ENCODE peak calls at places on chromosomes 7 and 10, in seven cellular contexts. O is brain microvascular endothelial cell, A is fibroblast of pulmonary artery, Z is body of pancreas, Q is BJ, U is esophagus squamous epithelium, N is stomach. G is an unnamed sample.

GRCh38 chr10:19247843-19248242 is 199.2 kb downstream of the MALRD1 start:
- DNase-seq in O (no peak), A (no peak), Z (no peak), Q (no peak), U (no peak), N (no peak), G (no peak)

GRCh38 chr7:289756-290553 is at the start of gene FOXL3:
- DNase-seq in O (no peak), A (no peak), Z (no peak), Q (no peak), U (no peak), N (no peak), G (no peak)

GRCh38 chr7:37352974-37353948 is 95.4 kb downstream of the ELMO1 start:
- DNase-seq in O (no peak), A (no peak), Z (no peak), Q (no peak), U (no peak), N (no peak), G (no peak)

GRCh38 chr7:4156190-4156589 is 525.9 kb upstream of the FOXK1 start:
- DNase-seq in O (no peak), A (no peak), Z (no peak), Q (no peak), U (no peak), N (no peak), G (no peak)

GRCh38 chr7:105224884-105225651 is 163.7 kb downstream of the SRPK2 start:
- DNase-seq in O (peak), A (peak), Z (no peak), Q (peak), U (no peak), N (no peak), G (peak)

GRCh38 chr10:92573091-92573797 is 649 bp downstream of the IDE start:
- DNase-seq in O (no peak), A (peak), Z (peak), Q (no peak), U (no peak), N (peak), G (peak)

GRCh38 chr10:71266147-71266917 is 52.7 kb upstream of the SLC29A3 start:
- DNase-seq in O (peak), A (peak), Z (peak), Q (no peak), U (no peak), N (peak), G (no peak)

GRCh38 chr7:107148721-107149120 is 20.1 kb upstream of the HBP1 start:
- DNase-seq in O (no peak), A (no peak), Z (no peak), Q (no peak), U (no peak), N (no peak), G (no peak)

GRCh38 chr10:113007343-113007771 is 57.3 kb downstream of the TCF7L2 start:
- DNase-seq in O (no peak), A (no peak), Z (no peak), Q (no peak), U (no peak), N (no peak), G (no peak)

GRCh38 chr10:117536862-117537435 is 5.6 kb upstream of the EMX2 start:
- DNase-seq in O (no peak), A (no peak), Z (no peak), Q (no peak), U (no peak), N (no peak), G (no peak)

GRCh38 chr7:90303241-90303640 is 17.9 kb downstream of the FAM237B start:
- DNase-seq in O (no peak), A (no peak), Z (no peak), Q (no peak), U (no peak), N (no peak), G (no peak)
- H3K4me3 ChIP-seq in O (no peak), A (no peak), Z (no peak), Q (no peak), U (no peak), N (no peak), G (no peak)

GRCh38 chr7:135501402-135501801 is 8.5 kb downstream of the CNOT4 start:
- DNase-seq in O (no peak), A (no peak), Z (no peak), Q (no peak), U (no peak), N (no peak), G (peak)
- TF ChIP-seq CTCF in O (peak), A (no peak), Z (no peak), Q (peak), U (no peak), N (no peak), G (no peak)

GRCh38 chr7:126727930-126728331 is 524.8 kb downstream of the GRM8 start:
- DNase-seq in O (peak), A (peak), Z (no peak), Q (no peak), U (no peak), N (no peak), G (peak)
- H3K4me3 ChIP-seq in O (no peak), A (no peak), Z (no peak), Q (no peak), U (no peak), N (no peak), G (no peak)

DNA sequence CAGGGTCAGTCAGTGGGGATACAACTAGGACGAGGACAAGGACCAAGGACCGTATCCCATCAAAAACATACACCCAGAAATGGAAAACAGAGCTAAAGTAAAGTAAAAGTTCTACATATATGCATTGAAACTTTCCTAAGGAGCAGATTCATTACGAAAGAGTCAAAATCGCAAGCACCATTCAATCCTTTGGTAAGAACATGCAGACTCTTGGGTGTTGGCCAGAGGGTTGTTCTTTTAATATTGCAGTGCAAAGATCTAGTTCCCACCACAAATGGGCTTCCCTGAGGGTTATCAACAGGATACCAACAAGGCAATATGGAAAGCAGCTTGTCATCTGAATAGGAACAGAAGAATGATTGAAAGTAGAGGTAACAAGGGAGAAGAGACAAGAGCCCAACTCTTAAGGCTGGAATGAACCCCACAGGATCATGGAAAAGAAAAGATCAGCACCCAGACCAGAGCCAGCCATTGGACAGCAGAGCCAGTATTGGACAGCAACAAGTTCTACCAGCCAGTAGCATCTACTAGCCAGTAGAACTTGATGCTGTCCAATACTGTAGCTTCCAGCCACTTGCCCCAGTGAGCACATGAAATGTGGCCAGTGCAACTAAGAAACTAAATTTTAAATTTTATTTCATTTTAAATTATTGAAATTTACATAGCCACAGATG is 66.0 kb downstream of the OSBPL3 start:
- DNase-seq in O (no peak), A (no peak), Z (no peak), Q (no peak), U (no peak), N (no peak), G (no peak)
- TF ChIP-seq CTCF in O (no peak), A (no peak), Z (no peak), Q (no peak), U (no peak), N (no peak), G (no peak)

DNA sequence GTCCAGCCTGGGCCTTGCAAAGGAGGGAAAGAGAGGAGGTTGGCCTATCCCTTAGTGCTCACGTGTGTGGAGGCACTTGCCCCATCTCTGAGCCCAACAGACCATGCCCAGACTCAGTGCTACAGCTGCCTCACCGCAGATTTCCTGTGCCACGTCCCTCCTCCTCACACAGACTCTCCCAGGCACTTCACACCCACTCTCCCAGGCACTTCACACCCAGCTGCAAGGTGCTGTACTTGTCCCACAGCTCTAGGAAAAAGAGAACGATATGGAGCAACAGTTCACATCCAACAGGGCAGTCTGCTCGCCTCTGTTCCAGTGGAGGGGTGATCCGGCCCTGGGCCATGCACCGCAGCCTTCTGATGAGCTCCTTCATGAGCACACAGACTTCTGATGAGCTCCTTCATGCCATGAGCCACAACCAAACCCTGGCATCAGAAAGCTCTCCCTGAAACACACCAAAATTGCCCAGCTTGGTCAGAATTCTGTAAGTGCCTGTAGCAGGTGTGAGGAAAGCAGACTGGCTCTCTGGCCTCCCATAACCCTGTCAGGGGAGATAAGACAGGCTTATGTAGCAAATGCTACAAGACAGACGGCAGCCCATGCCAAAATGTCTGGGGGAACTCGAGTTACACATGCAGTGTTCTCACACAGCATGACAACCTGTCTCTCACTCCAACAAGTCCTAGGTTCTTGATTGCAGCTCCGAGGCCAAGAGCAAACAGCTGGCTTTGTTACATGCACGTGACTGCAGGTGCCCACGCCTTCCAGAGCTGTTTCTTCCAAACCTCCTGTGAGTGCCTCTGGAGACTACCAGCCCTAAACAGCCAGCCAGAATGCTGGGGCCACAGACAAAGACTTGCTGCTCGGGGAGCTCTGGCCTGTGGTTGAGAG is 348.5 kb downstream of the GRID1 start:
- DNase-seq in O (no peak), A (no peak), Z (peak), Q (no peak), U (no peak), N (no peak), G (no peak)
- H3K4me3 ChIP-seq in O (no peak), A (no peak), Z (no peak), Q (no peak), U (no peak), N (no peak), G (no peak)

GRCh38 chr10:87915406-87915805 is 52.0 kb downstream of the PTEN start:
- DNase-seq in O (no peak), A (no peak), Z (no peak), Q (no peak), U (no peak), N (no peak), G (no peak)
- TF ChIP-seq CTCF in O (no peak), A (no peak), Z (no peak), Q (no peak), U (no peak), N (no peak), G (no peak)

DNA sequence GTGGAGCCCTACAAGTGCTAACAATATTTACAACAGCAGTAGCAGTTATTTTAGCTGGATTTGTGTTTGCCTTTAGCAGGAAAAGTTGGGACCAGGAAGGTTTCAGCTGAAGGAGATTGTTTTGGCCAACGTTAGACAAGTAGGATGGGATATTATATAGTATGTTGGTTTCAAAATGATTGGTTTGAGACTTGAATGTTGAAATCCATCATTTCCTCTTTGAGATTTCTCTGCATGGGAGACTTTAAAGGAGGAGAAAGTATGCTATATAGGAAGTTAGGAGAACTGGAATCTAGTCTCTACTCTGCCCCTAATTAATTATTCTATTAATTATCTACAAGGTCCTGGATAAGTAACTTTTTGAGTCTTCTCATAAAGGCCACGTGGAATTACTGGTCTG is 263.8 kb downstream of the PTEN start:
- DNase-seq in O (no peak), A (no peak), Z (no peak), Q (no peak), U (no peak), N (no peak), G (no peak)
- H3K4me3 ChIP-seq in O (no peak), A (no peak), Z (no peak), Q (no peak), U (no peak), N (no peak), G (no peak)

GRCh38 chr10:50314169-50315071 is 63.1 kb upstream of the ASAH2 start:
- DNase-seq in O (no peak), A (no peak), Z (no peak), Q (no peak), U (no peak), N (no peak), G (no peak)

GRCh38 chr10:50312464-50313437 is 61.4 kb upstream of the ASAH2 start:
- DNase-seq in O (peak), A (peak), Z (no peak), Q (no peak), U (no peak), N (no peak), G (peak)

GRCh38 chr10:50316169-50316568 is 64.9 kb upstream of the ASAH2 start:
- DNase-seq in O (no peak), A (peak), Z (no peak), Q (no peak), U (no peak), N (peak), G (no peak)

GRCh38 chr10:50309342-50309741 is 58.0 kb upstream of the ASAH2 start:
- DNase-seq in O (no peak), A (no peak), Z (no peak), Q (no peak), U (no peak), N (no peak), G (no peak)

DNA sequence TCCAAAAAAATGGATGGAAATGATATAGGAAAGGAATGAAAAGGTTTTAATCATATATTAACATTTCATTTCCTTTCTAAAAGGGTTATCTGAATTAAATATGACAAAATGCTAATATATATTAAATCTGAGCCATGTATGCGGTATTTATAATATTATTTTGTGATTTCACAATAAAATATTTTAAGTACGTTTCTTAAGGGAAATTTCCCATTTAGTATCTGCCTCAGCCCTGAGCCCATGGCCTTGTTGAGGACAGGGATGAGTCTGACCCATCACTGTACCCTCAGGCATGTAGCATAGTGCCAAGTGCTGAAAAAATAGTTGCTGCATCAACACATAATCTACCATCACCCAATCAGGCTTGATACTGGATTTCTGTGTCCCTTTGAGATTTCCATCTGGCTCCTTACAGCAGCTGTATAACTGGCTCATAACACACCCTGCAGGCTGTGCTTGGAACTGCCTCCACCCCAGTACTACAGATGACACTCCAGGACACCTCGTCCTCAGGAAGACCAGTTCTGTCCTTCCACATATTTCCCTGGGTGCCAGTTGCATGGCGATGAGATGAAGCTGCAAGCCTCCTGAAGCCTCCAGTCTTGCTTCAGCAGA is 59.4 kb upstream of the ASAH2 start:
- DNase-seq in O (no peak), A (peak), Z (peak), Q (no peak), U (no peak), N (no peak), G (peak)
- TF ChIP-seq CTCF in O (peak), A (peak), Z (peak), Q (no peak), U (peak), N (no peak), G (peak)

DNA sequence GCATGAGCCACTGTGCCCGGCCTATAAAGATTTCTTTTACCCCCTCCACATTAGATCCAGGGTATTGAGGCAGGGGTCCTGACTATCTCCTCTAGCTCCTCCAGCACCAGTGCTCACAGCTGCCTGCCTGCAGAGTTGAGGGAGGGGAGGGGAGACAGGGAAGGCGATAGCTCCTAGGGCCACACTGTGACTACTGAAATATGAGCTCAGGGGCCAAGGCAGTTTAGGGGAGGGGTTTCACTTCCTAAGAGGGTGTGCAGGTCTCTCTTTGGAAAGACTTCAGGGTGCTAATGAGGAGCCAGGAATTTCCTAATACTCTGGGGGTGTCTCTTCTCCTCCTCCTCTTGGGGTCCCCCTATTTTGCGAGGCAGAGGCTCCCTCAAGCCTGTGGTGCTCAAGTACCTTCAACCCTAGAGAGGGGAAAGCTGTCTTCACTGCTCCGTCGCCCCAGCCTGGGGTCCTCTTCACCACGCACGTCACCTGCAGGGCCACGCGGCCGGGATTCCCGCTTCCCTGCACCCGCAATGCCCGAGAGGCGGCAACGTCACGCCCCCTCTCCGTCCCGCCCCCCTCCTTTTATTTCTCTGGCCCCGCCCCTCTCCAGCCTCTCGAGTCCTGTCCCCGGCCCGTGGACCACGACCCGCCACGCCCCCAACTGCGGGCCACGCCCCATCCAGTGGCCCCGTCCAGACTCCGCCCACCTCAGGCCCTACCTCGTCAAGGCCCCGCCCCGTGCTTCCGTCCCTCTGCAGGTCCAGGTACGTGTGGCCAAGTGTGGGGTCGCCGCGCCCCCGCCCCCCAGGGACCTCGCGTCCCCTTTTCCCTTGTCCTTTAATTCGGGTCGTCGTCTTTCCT is 69.5 kb upstream of the BAIAP2L1 start:
- DNase-seq in O (no peak), A (no peak), Z (peak), Q (no peak), U (no peak), N (peak), G (no peak)
- H3K4me3 ChIP-seq in O (no peak), A (no peak), Z (no peak), Q (peak), U (peak), N (peak), G (no peak)